ENCODE peak calls at places on chromosomes 13 and 19, in seven cellular contexts. N is psoas muscle, W is epithelial cell of esophagus, J is osteoblast, U is fibroblast of mammary gland, L is AG09309, A is fibroblast of lung. P is an unnamed sample.

GRCh38 chr13:48939728-48940127 is 36.0 kb upstream of the FNDC3A start:
- DNase-seq in W (no peak), U (no peak), L (no peak), J (no peak), N (no peak), A (no peak), P (no peak)

GRCh38 chr13:100125946-100126345 is 37.1 kb downstream of the PCCA start:
- DNase-seq in A (no peak), W (peak; percentile 13), L (no peak), J (no peak), N (no peak), U (no peak), P (no peak)

GRCh38 chr19:21084343-21084742 is 2.3 kb downstream of the ZNF714 start:
- DNase-seq in W (peak; percentile 70), A (peak; percentile 83), L (peak; percentile 16), U (peak; percentile 88), J (peak; percentile 53), N (no peak), P (no peak)

GRCh38 chr19:15324791-15325519 is 7.4 kb downstream of the BRD4 start:
- DNase-seq in W (no peak), N (no peak), U (no peak), J (no peak), L (no peak), A (no peak), P (no peak)

GRCh38 chr13:24149306-24150032 is 11.1 kb upstream of the SPATA13 start:
- DNase-seq in J (peak; percentile 75), U (peak; percentile 66), W (no peak), A (peak; percentile 49), L (no peak), N (no peak), P (peak; percentile 47)

GRCh38 chr19:41318696-41319499 is 8.9 kb downstream of the CCDC97 start:
- DNase-seq in L (no peak), J (peak; percentile 80), N (no peak), U (no peak), A (no peak), W (peak; percentile 14), P (no peak)

GRCh38 chr19:2330632-2331284 is 2.3 kb downstream of the SPPL2B start:
- DNase-seq in L (no peak), J (no peak), W (no peak), N (peak; percentile 88), A (no peak), U (no peak), P (no peak)

GRCh38 chr19:27794444-27795042 is 1418.4 kb downstream of the UQCRFS1 start:
- DNase-seq in A (peak; percentile 35), W (peak; percentile 33), J (peak; percentile 66), U (peak; percentile 37), L (no peak), N (no peak), P (no peak)

GRCh38 chr19:32881766-32882165 is 12.2 kb upstream of the SLC7A9 start:
- DNase-seq in W (no peak), N (peak; percentile 27), L (no peak), U (no peak), J (no peak), A (no peak), P (no peak)

GRCh38 chr13:33678084-33678483 is 139.9 kb upstream of the RFC3 start:
- DNase-seq in W (no peak), U (no peak), N (no peak), J (no peak), L (no peak), A (no peak), P (no peak)

GRCh38 chr13:33677215-33677614 is 140.7 kb upstream of the RFC3 start:
- DNase-seq in L (no peak), N (no peak), A (no peak), W (no peak), J (no peak), U (no peak), P (no peak)

GRCh38 chr13:33676045-33676699 is 141.8 kb upstream of the RFC3 start:
- DNase-seq in W (peak; percentile 40), N (no peak), A (no peak), J (no peak), L (no peak), U (peak; percentile 7), P (no peak)

GRCh38 chr13:33678906-33679657 is 138.9 kb upstream of the RFC3 start:
- DNase-seq in A (peak; percentile 84), W (peak; percentile 71), U (peak; percentile 71), N (peak; percentile 51), J (no peak), L (peak; percentile 35), P (peak; percentile 39)

GRCh38 chr13:33676700-33677048 is 141.3 kb upstream of the RFC3 start:
- DNase-seq in W (peak; percentile 76), J (peak; percentile 95), L (peak; percentile 10), A (peak; percentile 54), U (peak; percentile 48), N (peak; percentile 53), P (no peak)
- H3K4me3 ChIP-seq in W (peak overlapping the region; percentile 34), J (peak overlapping the region; percentile 65), L (peak overlapping the region; percentile 36), A (peak overlapping the region; percentile 46), U (peak overlapping the region; percentile 47), N (peak overlapping the region; percentile 65), P (peak overlapping the region; percentile 3)

DNA sequence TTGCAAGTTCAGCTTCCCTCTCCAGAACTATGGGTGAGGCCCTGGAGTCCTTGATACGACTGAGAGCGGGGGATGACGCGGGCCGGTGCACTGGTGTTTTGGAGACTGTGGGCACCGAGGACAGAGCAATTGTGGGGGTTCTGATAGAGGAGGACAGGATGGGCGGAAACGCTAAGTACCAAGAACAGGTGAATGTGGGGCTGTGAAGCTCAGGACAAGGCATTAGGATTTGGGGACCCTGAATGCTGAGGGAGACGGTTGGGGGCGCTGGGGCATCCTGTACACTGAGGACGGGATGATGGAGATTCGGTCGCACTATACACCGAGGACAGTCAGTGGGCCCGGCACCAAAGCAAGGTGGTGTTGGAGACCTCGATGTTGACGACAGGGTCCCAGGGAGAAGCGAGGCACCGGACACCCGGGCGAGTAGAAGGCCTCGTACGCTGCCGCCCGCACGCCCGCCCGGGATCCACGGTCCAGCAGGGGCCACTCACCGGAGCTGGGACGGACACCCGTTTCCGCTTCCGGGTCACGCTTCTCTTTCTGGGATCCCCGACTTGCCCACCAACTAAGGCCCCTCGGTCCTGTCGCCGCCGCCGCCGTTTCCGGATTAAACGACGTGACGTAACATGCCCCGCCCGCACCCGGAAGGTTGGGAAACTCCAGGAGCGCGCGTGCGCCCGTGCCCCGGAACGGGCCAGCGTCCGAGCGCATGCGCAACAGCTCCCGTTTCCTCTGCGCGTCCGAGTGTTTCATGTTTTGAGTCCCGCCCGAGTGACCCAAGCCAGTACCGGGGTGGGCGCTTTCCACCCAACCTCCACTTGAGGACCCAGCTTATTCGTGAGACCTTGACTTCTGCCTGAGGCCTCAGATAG is at the start of gene CHMP2A:
- DNase-seq in U (peak; percentile 94), N (peak; percentile 100), A (peak; percentile 96), L (peak; percentile 79), W (peak; percentile 95), J (peak; percentile 100), P (peak; percentile 86)
- TF ChIP-seq CTCF in U (no peak), N (no peak), A (no peak), L (no peak), W (no peak), J (no peak), P (no peak)

DNA sequence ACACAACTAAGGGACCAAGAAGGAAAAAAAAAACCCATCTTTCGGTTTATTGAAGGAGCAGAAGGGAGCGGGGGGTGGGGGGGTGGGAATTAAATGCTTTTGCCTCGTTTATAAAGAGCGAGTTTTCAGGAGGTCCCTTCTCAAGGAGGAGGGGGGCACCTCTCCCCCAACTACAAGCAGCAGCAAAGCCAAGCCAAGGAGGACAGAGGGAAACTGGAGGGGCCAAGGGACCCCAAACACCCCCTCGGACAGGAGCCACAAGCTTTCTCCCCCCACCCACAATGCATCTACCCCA is 2.4 kb downstream of the IRF2BP1 start:
- DNase-seq in W (no peak), J (no peak), N (no peak), A (no peak), U (no peak), L (no peak), P (no peak)
- H3K4me3 ChIP-seq in W (peak overlapping the region; percentile 17), J (no peak overlapping the region), N (peak overlapping the region; percentile 87), A (no peak overlapping the region), U (no peak overlapping the region), L (no peak overlapping the region), P (peak overlapping the region; percentile 3)

DNA sequence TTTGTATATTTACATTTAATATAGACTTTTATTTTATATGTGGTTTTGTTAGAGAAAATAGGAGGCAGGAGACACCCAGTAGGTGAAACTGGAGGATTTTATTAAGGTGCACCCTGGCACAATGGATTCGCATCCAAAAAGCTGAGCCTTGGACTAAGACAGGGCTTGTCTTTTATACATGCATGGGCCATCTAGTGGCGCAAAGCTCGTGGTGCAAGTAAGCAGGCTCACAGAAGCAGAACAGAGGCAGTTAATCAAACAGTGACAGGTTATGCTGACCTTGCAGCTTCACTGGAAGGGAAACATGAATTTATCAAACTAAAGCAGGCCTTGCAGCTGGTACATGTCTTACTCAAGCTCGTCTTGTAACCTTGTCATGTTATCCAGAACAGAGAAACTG is 58.8 kb upstream of the ZNF681 start:
- DNase-seq in A (peak; percentile 14), W (peak; percentile 51), U (peak; percentile 17), J (no peak), L (no peak), N (no peak), P (no peak)
- TF ChIP-seq CTCF in A (peak; percentile 32), W (peak; percentile 56), U (peak; percentile 38), J (peak; percentile 15), L (peak; percentile 41), N (peak; percentile 19), P (peak; percentile 31)

GRCh38 chr19:1017115-1017905 is 3.6 kb downstream of the TMEM259 start:
- DNase-seq in U (no peak), W (peak; percentile 86), J (no peak), L (no peak), A (no peak), N (peak; percentile 59), P (no peak)

GRCh38 chr19:1016647-1017114 is 4.2 kb downstream of the TMEM259 start:
- DNase-seq in A (peak; percentile 82), W (peak; percentile 75), U (peak; percentile 87), J (peak; percentile 98), N (peak; percentile 72), L (no peak), P (no peak)

GRCh38 chr19:1018932-1019615 is 1.8 kb downstream of the TMEM259 start:
- DNase-seq in U (no peak), N (peak; percentile 50), A (no peak), J (no peak), L (no peak), W (no peak), P (no peak)

GRCh38 chr19:1018393-1018792 is 2.5 kb downstream of the TMEM259 start:
- DNase-seq in J (no peak), N (no peak), U (no peak), A (no peak), W (no peak), L (no peak), P (no peak)

GRCh38 chr19:1017906-1018305 is 3.0 kb downstream of the TMEM259 start:
- DNase-seq in U (no peak), N (peak; percentile 50), J (no peak), A (no peak), L (no peak), W (no peak), P (no peak)
- H3K4me3 ChIP-seq in U (no peak overlapping the region), N (peak overlapping the region; percentile 88), J (no peak overlapping the region), A (no peak overlapping the region), L (no peak overlapping the region), W (no peak overlapping the region), P (no peak overlapping the region)

GRCh38 chr19:17183271-17183757 is 31.8 kb upstream of the USE1 start:
- DNase-seq in U (no peak), N (no peak), L (no peak), J (peak; percentile 52), A (no peak), W (no peak), P (no peak)
- TF ChIP-seq CTCF in U (no peak), N (no peak), L (no peak), J (peak; percentile 7), A (no peak), W (no peak), P (peak; percentile 6)